ENCODE peak calls at places on chromosomes 4 and X, in eight cellular contexts. One of them, this sample, is unnamed. For H3K36me3, the result is how much of the 10 kb centered on the place peaks cover.

GRCh38 chr4:16582526-16582925 is 315.9 kb downstream of the LDB2 start:
- DNase-seq in BJ: no peak
- DNase-seq in ovary: no peak
- DNase-seq in A673: peak
- DNase-seq in mammary epithelial cell: no peak
- DNase-seq in astrocyte: no peak
- DNase-seq in endothelial cell of umbilical vein: no peak
- DNase-seq in heart left ventricle: no peak
- DNase-seq in this sample: no peak

GRCh38 chr4:77201343-77201742 is 44.3 kb downstream of the CCNG2 start:
- DNase-seq in BJ: no peak
- DNase-seq in ovary: no peak
- DNase-seq in A673: no peak
- DNase-seq in mammary epithelial cell: peak
- DNase-seq in astrocyte: peak
- DNase-seq in endothelial cell of umbilical vein: no peak
- DNase-seq in heart left ventricle: no peak
- DNase-seq in this sample: no peak

GRCh38 chr4:152382057-152382785 is 153.7 kb downstream of the FBXW7 start:
- DNase-seq in BJ: no peak
- DNase-seq in ovary: peak
- DNase-seq in A673: no peak
- DNase-seq in mammary epithelial cell: no peak
- DNase-seq in astrocyte: no peak
- DNase-seq in endothelial cell of umbilical vein: peak
- DNase-seq in heart left ventricle: no peak
- DNase-seq in this sample: no peak

GRCh38 chr4:126123933-126124332 is 809.2 kb downstream of the FAT4 start:
- DNase-seq in BJ: no peak
- DNase-seq in ovary: no peak
- DNase-seq in A673: no peak
- DNase-seq in mammary epithelial cell: no peak
- DNase-seq in astrocyte: peak
- DNase-seq in endothelial cell of umbilical vein: no peak
- DNase-seq in heart left ventricle: no peak
- DNase-seq in this sample: no peak

GRCh38 chr4:151626228-151626627 is 134.6 kb downstream of the GATB start:
- DNase-seq in BJ: no peak
- DNase-seq in ovary: no peak
- DNase-seq in A673: no peak
- DNase-seq in mammary epithelial cell: no peak
- DNase-seq in astrocyte: no peak
- DNase-seq in endothelial cell of umbilical vein: no peak
- DNase-seq in heart left ventricle: no peak
- DNase-seq in this sample: no peak

GRCh38 chr4:26496207-26496783 is 6.0 kb upstream of the CCKAR start:
- DNase-seq in BJ: no peak
- DNase-seq in ovary: no peak
- DNase-seq in A673: no peak
- DNase-seq in mammary epithelial cell: no peak
- DNase-seq in astrocyte: no peak
- DNase-seq in endothelial cell of umbilical vein: no peak
- DNase-seq in heart left ventricle: no peak
- DNase-seq in this sample: no peak

GRCh38 chr4:88614058-88614457 is 21.8 kb downstream of the HERC3 start:
- DNase-seq in BJ: no peak
- DNase-seq in ovary: no peak
- DNase-seq in A673: no peak
- DNase-seq in mammary epithelial cell: no peak
- DNase-seq in astrocyte: no peak
- DNase-seq in endothelial cell of umbilical vein: no peak
- DNase-seq in heart left ventricle: no peak
- DNase-seq in this sample: no peak

GRCh38 chr4:33930497-33930896 is 2313.8 kb downstream of the ARAP2 start:
- DNase-seq in BJ: no peak
- DNase-seq in ovary: no peak
- DNase-seq in A673: no peak
- DNase-seq in mammary epithelial cell: no peak
- DNase-seq in astrocyte: peak
- DNase-seq in endothelial cell of umbilical vein: no peak
- DNase-seq in heart left ventricle: no peak
- DNase-seq in this sample: no peak

DNA sequence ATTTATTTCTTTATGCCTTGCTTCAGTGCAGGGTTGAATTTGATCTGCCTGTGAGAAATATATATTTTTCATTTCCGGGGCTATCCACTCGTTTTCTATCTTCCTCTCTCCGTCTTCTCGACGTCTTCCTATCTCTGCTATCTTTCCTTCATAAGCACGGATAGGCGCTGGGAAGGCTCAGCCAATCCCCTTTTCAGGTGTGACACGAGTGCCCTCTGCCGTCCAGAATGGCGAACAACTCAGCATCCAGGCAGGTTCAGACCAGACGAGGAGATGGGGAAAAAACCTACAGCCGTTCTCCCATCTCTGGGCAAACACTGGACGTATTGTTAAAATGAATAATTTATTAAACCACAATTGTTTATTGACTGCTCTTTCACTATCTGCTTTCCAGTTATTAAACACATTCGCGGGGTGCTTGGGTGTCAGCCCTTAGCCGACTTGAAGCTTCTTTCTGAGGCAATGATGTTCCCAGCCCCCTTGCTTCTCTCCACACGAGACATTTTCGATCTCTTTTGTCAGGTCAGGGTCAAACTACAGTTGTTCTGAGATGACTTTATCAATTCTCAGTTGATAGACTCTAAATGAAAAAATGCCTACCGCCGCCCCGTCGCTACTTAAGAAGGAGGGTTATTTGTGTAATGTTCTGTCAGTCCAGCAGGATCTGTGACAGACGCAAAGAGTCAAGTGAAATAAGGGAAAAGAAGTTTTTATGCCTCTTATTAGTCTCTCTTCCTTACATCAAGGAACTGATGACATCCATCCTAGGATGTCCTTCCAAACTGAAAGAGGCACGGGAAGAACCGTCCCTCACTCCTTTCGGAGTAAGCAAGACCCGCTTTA is 96.3 kb upstream of the NOCT start:
- DNase-seq in BJ: no peak
- DNase-seq in ovary: peak
- DNase-seq in A673: peak
- DNase-seq in mammary epithelial cell: peak
- DNase-seq in astrocyte: peak
- DNase-seq in endothelial cell of umbilical vein: peak
- DNase-seq in heart left ventricle: peak
- DNase-seq in this sample: peak
- H3K4me3 ChIP-seq in BJ: no peak
- H3K4me3 ChIP-seq in ovary: no peak
- H3K4me3 ChIP-seq in A673: peak
- H3K4me3 ChIP-seq in mammary epithelial cell: no peak
- H3K4me3 ChIP-seq in astrocyte: no peak
- H3K4me3 ChIP-seq in endothelial cell of umbilical vein: no peak
- H3K4me3 ChIP-seq in heart left ventricle: peak
- H3K4me3 ChIP-seq in this sample: no peak

GRCh38 chrX:133493366-133493765 is 78.1 kb upstream of the GPC4 start:
- DNase-seq in BJ: no peak
- DNase-seq in ovary: no peak
- DNase-seq in A673: no peak
- DNase-seq in mammary epithelial cell: peak
- DNase-seq in astrocyte: no peak
- DNase-seq in endothelial cell of umbilical vein: no peak
- DNase-seq in heart left ventricle: no peak
- DNase-seq in this sample: no peak

GRCh38 chrX:133495464-133496391 is 80.4 kb upstream of the GPC4 start:
- DNase-seq in BJ: peak
- DNase-seq in ovary: peak
- DNase-seq in A673: no peak
- DNase-seq in mammary epithelial cell: no peak
- DNase-seq in astrocyte: peak
- DNase-seq in endothelial cell of umbilical vein: no peak
- DNase-seq in heart left ventricle: no peak
- DNase-seq in this sample: no peak

DNA sequence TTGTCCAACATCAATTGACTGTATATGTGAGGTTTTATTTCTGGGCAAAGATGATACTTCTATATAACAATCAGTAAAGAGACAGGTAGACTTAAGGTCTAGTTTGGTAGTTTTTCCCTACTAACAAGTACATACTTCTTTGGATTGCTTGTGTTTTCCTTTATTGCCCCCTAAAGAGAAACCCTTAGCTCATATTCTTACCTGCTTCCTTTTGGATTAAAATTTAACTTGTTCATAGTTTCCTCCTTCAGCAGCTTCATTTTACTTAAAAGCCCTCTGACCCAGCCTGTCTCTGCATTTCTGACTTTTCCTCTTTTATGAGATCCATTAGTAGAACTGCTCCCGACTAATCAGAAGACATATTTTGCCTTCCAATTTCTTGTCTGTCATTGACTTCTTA is 75.7 kb upstream of the GPC4 start:
- DNase-seq in BJ: no peak
- DNase-seq in ovary: no peak
- DNase-seq in A673: no peak
- DNase-seq in mammary epithelial cell: no peak
- DNase-seq in astrocyte: no peak
- DNase-seq in endothelial cell of umbilical vein: no peak
- DNase-seq in heart left ventricle: no peak
- DNase-seq in this sample: no peak
- TF ChIP-seq CTCF in BJ: no peak
- TF ChIP-seq CTCF in ovary: no peak
- TF ChIP-seq CTCF in A673: no peak
- TF ChIP-seq CTCF in mammary epithelial cell: no peak
- TF ChIP-seq CTCF in astrocyte: no peak
- TF ChIP-seq CTCF in endothelial cell of umbilical vein: no peak
- TF ChIP-seq CTCF in heart left ventricle: no peak
- TF ChIP-seq CTCF in this sample: no peak

DNA sequence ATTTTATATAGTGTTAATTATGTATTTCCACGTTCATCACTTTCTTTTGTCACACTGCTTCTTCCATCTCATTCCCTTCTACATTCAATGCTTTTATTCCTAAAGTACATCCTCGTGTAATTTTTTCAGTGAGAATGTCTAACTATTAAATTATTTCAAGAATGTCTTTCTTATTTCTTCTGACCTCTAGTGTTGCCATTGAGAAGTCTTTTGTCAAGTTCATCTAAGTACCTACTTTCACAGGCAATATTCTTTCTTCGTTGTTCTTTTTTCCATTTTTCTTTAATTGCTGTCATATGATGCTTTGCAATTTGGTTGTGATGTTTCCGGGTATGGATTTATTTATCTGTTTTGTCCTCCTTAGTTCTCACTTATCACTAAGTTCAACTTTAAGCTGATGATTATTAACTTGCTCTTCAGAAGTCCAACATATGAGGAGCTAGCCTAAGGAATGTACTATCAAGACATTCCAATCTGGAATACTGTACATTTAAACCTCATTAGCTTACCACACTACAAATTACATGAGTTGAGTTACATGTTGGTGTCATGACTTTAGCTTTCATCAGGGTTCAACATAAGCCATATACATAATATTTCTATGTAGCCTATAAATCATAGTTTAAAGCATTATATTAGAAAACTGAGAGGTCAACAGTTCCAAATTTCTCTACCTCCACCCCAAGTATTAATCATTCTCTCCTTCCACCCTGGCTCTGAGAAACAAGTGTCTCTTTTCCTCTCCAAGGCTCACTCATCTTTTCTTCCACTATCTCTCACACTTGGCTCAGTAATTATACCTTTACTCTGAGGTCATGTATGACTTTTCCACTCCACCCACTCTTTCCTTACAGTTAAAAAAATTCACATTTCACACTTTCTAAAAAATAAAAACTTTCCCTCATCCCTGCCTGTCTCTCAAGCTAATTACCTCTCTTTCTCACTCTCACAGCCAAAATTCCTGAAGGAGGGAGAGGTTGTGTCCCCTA is 81.5 kb downstream of the COX18 start:
- DNase-seq in BJ: no peak
- DNase-seq in ovary: no peak
- DNase-seq in A673: no peak
- DNase-seq in mammary epithelial cell: no peak
- DNase-seq in astrocyte: peak
- DNase-seq in endothelial cell of umbilical vein: no peak
- DNase-seq in heart left ventricle: no peak
- DNase-seq in this sample: no peak
- H3K36me3 ChIP-seq in BJ: under half
- H3K36me3 ChIP-seq in ovary: under half
- H3K36me3 ChIP-seq in A673: under half
- H3K36me3 ChIP-seq in mammary epithelial cell: under half
- H3K36me3 ChIP-seq in astrocyte: under half
- H3K36me3 ChIP-seq in endothelial cell of umbilical vein: under half
- H3K36me3 ChIP-seq in heart left ventricle: under half
- H3K36me3 ChIP-seq in this sample: under half

GRCh38 chr4:6221296-6221850 is 21.0 kb upstream of the JAKMIP1 start:
- DNase-seq in BJ: no peak
- DNase-seq in ovary: no peak
- DNase-seq in A673: no peak
- DNase-seq in mammary epithelial cell: no peak
- DNase-seq in astrocyte: no peak
- DNase-seq in endothelial cell of umbilical vein: no peak
- DNase-seq in heart left ventricle: no peak
- DNase-seq in this sample: no peak

GRCh38 chr4:6225469-6225868 is 25.1 kb upstream of the JAKMIP1 start:
- DNase-seq in BJ: no peak
- DNase-seq in ovary: no peak
- DNase-seq in A673: peak
- DNase-seq in mammary epithelial cell: peak
- DNase-seq in astrocyte: peak
- DNase-seq in endothelial cell of umbilical vein: peak
- DNase-seq in heart left ventricle: no peak
- DNase-seq in this sample: no peak

GRCh38 chr4:6224725-6225124 is 24.4 kb upstream of the JAKMIP1 start:
- DNase-seq in BJ: no peak
- DNase-seq in ovary: no peak
- DNase-seq in A673: no peak
- DNase-seq in mammary epithelial cell: no peak
- DNase-seq in astrocyte: no peak
- DNase-seq in endothelial cell of umbilical vein: no peak
- DNase-seq in heart left ventricle: no peak
- DNase-seq in this sample: no peak

GRCh38 chr4:6222761-6223292 is 22.5 kb upstream of the JAKMIP1 start:
- DNase-seq in BJ: no peak
- DNase-seq in ovary: no peak
- DNase-seq in A673: no peak
- DNase-seq in mammary epithelial cell: peak
- DNase-seq in astrocyte: no peak
- DNase-seq in endothelial cell of umbilical vein: no peak
- DNase-seq in heart left ventricle: no peak
- DNase-seq in this sample: no peak

DNA sequence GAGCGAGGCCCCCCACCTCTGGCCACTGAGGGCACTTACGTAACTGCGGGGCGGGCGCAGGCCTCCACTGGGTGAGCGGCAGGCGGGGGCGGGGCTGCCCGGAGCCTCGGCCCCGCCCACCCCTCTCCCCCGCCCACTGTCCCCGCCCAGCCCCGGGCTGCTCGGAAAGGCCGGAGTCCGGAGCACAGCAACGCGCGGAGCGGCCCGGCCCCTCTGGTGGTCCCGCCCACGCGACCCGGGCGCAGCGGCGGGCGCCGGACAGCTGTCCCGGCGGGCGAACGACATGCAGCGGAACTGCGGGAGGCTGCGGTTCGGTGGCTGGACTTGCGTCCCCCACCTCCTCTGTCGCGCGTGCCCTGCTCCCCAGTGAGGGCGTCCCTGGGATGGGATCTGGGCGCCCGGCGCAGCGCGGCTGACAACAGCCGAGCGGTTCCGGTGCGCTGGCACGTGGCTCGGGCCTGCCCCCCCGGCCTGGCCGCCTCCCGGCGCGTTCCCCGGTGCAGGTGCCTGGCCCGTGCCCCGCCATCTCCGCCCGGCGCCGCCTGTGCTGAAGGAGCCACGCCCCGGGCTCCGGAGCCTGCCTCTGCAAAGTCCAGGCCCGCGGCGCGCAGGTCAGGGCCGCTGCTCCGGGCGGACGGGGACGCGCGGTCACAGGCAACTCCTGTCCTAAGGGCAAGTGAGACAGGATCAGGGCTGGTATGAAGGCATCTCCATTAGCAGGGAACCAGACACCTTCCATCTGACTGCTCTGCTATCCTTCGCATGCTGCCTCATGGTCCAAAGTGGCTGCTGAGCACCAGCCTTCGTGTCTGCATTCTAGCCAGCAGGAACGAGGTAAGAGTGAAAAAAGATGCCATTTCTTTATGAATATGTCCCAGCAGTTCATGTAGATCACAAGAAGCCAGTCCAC is 21.8 kb upstream of the JAKMIP1 start:
- DNase-seq in BJ: no peak
- DNase-seq in ovary: peak
- DNase-seq in A673: peak
- DNase-seq in mammary epithelial cell: peak
- DNase-seq in astrocyte: no peak
- DNase-seq in endothelial cell of umbilical vein: no peak
- DNase-seq in heart left ventricle: peak
- DNase-seq in this sample: no peak
- H3K4me3 ChIP-seq in BJ: no peak
- H3K4me3 ChIP-seq in ovary: no peak
- H3K4me3 ChIP-seq in A673: no peak
- H3K4me3 ChIP-seq in mammary epithelial cell: no peak
- H3K4me3 ChIP-seq in astrocyte: no peak
- H3K4me3 ChIP-seq in endothelial cell of umbilical vein: no peak
- H3K4me3 ChIP-seq in heart left ventricle: peak
- H3K4me3 ChIP-seq in this sample: no peak